ENCODE peak calls at places on chromosome 17, in four cellular contexts. One of them, this sample, is unnamed.

GRCh38 chr17:4691686-4692085 is 12.3 kb downstream of the PELP1 start:
- DNase-seq in K562: no peak
- DNase-seq in GM12878: no peak
- DNase-seq in HepG2: no peak
- DNase-seq in this sample: no peak

GRCh38 chr17:45149669-45150603 is 1.7 kb downstream of the HEXIM1 start:
- DNase-seq in HepG2: no peak
- DNase-seq in GM12878: no peak
- DNase-seq in K562: peak; percentile 32
- DNase-seq in this sample: peak; percentile 35

GRCh38 chr17:68460096-68460495 is 2.8 kb upstream of the WIPI1 start:
- DNase-seq in GM12878: no peak
- DNase-seq in K562: no peak
- DNase-seq in HepG2: no peak
- DNase-seq in this sample: no peak

GRCh38 chr17:48054238-48055185 is 6.4 kb downstream of the NFE2L1 start:
- DNase-seq in HepG2: no peak
- DNase-seq in K562: peak; percentile 69
- DNase-seq in GM12878: no peak
- DNase-seq in this sample: no peak

GRCh38 chr17:30173649-30174048 is 57.0 kb downstream of the NSRP1 start:
- DNase-seq in HepG2: no peak
- DNase-seq in GM12878: peak; percentile 68
- DNase-seq in K562: no peak
- DNase-seq in this sample: no peak

GRCh38 chr17:57519199-57519598 is 225.9 kb downstream of the CCDC182 start:
- DNase-seq in K562: no peak
- DNase-seq in GM12878: no peak
- DNase-seq in HepG2: no peak
- DNase-seq in this sample: no peak

GRCh38 chr17:18070861-18071340 is 16.8 kb upstream of the DRG2 start:
- DNase-seq in HepG2: no peak
- DNase-seq in GM12878: no peak
- DNase-seq in K562: peak; percentile 39
- DNase-seq in this sample: no peak

GRCh38 chr17:62968445-62968923 is 2.4 kb downstream of the TANC2 start:
- DNase-seq in K562: peak; percentile 80
- DNase-seq in HepG2: peak; percentile 83
- DNase-seq in GM12878: peak; percentile 24
- DNase-seq in this sample: peak; percentile 98

GRCh38 chr17:28381141-28381825 is 9.8 kb downstream of the SARM1 start:
- DNase-seq in K562: peak; percentile 20
- DNase-seq in GM12878: no peak
- DNase-seq in HepG2: no peak
- DNase-seq in this sample: no peak

GRCh38 chr17:21285164-21286065 is 904 bp downstream of the MAP2K3 start:
- DNase-seq in HepG2: no peak
- DNase-seq in K562: no peak
- DNase-seq in GM12878: no peak
- DNase-seq in this sample: no peak

GRCh38 chr17:41733348-41734138 is 900 bp downstream of the HAP1 start:
- DNase-seq in K562: no peak
- DNase-seq in HepG2: no peak
- DNase-seq in GM12878: no peak
- DNase-seq in this sample: no peak

GRCh38 chr17:74960739-74961342 is 11.7 kb downstream of the HID1 start:
- DNase-seq in GM12878: no peak
- DNase-seq in HepG2: peak; percentile 83
- DNase-seq in K562: peak; percentile 91
- DNase-seq in this sample: peak; percentile 94

GRCh38 chr17:76586741-76587487 is 1.3 kb upstream of the ST6GALNAC2 start:
- DNase-seq in K562: no peak
- DNase-seq in GM12878: no peak
- DNase-seq in HepG2: no peak
- DNase-seq in this sample: no peak

GRCh38 chr17:72008236-72008874 is 112.5 kb upstream of the SOX9 start:
- DNase-seq in K562: no peak
- DNase-seq in GM12878: no peak
- DNase-seq in HepG2: no peak
- DNase-seq in this sample: no peak

GRCh38 chr17:65078441-65079160 is 22.1 kb upstream of the GNA13 start:
- DNase-seq in GM12878: no peak
- DNase-seq in HepG2: no peak
- DNase-seq in K562: no peak
- DNase-seq in this sample: no peak

GRCh38 chr17:48261297-48261880 is 153.8 kb downstream of the SNX11 start:
- DNase-seq in HepG2: peak; percentile 54
- DNase-seq in K562: peak; percentile 65
- DNase-seq in GM12878: no peak
- DNase-seq in this sample: peak; percentile 74

GRCh38 chr17:7048968-7049367 is 5.1 kb upstream of the SLC16A11 start:
- DNase-seq in HepG2: no peak
- DNase-seq in GM12878: no peak
- DNase-seq in K562: no peak
- DNase-seq in this sample: no peak

GRCh38 chr17:41982026-41982989 is 15.7 kb downstream of the CNP start:
- DNase-seq in HepG2: no peak
- DNase-seq in GM12878: no peak
- DNase-seq in K562: no peak
- DNase-seq in this sample: no peak

GRCh38 chr17:60106377-60107059 is 27.8 kb upstream of the HEATR6 start:
- DNase-seq in K562: no peak
- DNase-seq in HepG2: no peak
- DNase-seq in GM12878: no peak
- DNase-seq in this sample: no peak

GRCh38 chr17:35089846-35090193 is 26.3 kb upstream of the RFFL start:
- DNase-seq in K562: peak; percentile 37
- DNase-seq in HepG2: peak; percentile 52
- DNase-seq in GM12878: no peak
- DNase-seq in this sample: peak; percentile 61
- H3K4me3 ChIP-seq in K562: peak overlapping the region; percentile 17
- H3K4me3 ChIP-seq in HepG2: peak overlapping the region; percentile 44
- H3K4me3 ChIP-seq in GM12878: peak overlapping the region; percentile 55
- H3K4me3 ChIP-seq in this sample: peak overlapping the region; percentile 90

GRCh38 chr17:52827526-52827925 is 669.0 kb upstream of the CA10 start:
- DNase-seq in K562: no peak
- DNase-seq in HepG2: peak; percentile 70
- DNase-seq in GM12878: no peak
- DNase-seq in this sample: no peak
- TF ChIP-seq CHD4 in K562: no peak
- TF ChIP-seq CHD4 in HepG2: no peak
- TF ChIP-seq CHD4 in GM12878: no peak
- TF ChIP-seq CHD4 in this sample: no peak

GRCh38 chr17:79793924-79794304 is 3.0 kb downstream of the CBX8 start:
- DNase-seq in K562: peak; percentile 74
- DNase-seq in HepG2: no peak
- DNase-seq in GM12878: no peak
- DNase-seq in this sample: peak; percentile 98
- TF ChIP-seq USF2 in K562: no peak
- TF ChIP-seq USF2 in HepG2: no peak
- TF ChIP-seq USF2 in GM12878: no peak
- TF ChIP-seq USF2 in this sample: no peak

GRCh38 chr17:66767164-66767933 is 67.6 kb upstream of the CACNG5 start:
- DNase-seq in HepG2: no peak
- DNase-seq in GM12878: no peak
- DNase-seq in K562: no peak
- DNase-seq in this sample: no peak
- H3K4me3 ChIP-seq in HepG2: no peak overlapping the region
- H3K4me3 ChIP-seq in GM12878: no peak overlapping the region
- H3K4me3 ChIP-seq in K562: no peak overlapping the region
- H3K4me3 ChIP-seq in this sample: no peak overlapping the region

DNA sequence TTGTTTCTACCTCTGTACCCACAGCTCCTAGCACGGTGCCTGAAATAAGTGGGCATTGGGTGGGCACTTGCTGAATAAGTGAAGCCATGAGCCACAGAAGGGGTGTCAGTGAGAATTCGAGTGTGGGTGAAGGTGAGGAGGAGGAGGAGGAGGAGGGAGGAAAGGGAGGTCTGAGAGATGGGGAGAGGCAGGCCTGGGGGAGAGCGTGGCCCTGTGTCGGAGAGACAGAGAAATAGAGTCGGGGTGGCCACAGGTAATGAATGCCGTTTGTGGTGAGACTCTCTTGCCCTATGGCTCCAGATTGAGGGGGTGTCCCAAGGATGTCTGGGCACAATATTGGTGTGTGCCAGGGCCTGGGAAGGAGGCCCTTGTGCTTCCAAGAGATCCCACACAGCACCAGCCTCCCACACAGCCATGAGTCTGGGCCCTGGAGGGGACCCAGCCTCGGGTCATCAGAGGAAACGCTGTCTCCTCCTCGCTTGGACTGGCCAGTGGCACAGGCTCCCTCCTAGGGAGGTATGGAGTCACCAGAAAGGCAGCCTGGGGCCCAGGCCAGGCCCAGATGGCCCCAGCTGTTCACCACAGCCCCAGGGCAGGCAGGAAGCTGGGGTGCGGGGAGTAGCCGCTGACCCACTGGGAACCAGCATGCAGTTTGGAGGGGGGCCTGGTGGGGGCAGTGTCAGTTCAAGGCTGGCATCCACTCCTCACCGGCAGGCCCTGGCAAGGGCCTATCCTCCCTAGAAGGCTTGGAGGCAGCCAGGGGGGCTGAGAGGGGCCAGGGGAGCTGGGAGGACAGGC is 49.0 kb downstream of the SDK2 start:
- DNase-seq in HepG2: no peak
- DNase-seq in GM12878: no peak
- DNase-seq in K562: peak; percentile 24
- DNase-seq in this sample: peak; percentile 72
- TF ChIP-seq CHD4 in HepG2: no peak
- TF ChIP-seq CHD4 in GM12878: no peak
- TF ChIP-seq CHD4 in K562: no peak
- TF ChIP-seq CHD4 in this sample: no peak

DNA sequence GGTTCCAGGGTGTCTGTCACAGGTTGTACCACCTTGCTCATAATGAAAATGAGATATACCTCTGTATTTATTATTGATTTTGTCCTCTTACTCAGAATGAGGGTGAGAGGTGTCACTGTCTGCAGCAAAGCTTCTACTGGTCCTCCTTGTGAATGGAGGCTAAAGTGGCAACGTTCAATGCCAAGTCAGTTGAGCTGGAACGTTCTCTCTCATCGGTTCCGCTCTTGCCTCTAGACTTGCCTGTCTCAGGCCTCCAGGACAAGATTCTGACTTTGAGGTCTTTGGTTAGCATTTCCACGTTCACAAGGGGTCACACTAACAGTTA is 50.3 kb upstream of the MYH10 start:
- DNase-seq in K562: no peak
- DNase-seq in HepG2: no peak
- DNase-seq in GM12878: no peak
- DNase-seq in this sample: no peak
- TF ChIP-seq USF2 in K562: no peak
- TF ChIP-seq USF2 in HepG2: no peak
- TF ChIP-seq USF2 in GM12878: no peak
- TF ChIP-seq USF2 in this sample: no peak

GRCh38 chr17:51121620-51122472 is 1.2 kb upstream of the SPAG9 start:
- DNase-seq in GM12878: peak; percentile 86
- DNase-seq in HepG2: peak; percentile 88
- DNase-seq in K562: peak; percentile 91
- DNase-seq in this sample: peak; percentile 99
- H3K4me3 ChIP-seq in GM12878: peak overlapping the region; percentile 72
- H3K4me3 ChIP-seq in HepG2: peak overlapping the region; percentile 91
- H3K4me3 ChIP-seq in K562: peak overlapping the region; percentile 57
- H3K4me3 ChIP-seq in this sample: peak overlapping the region; percentile 77

DNA sequence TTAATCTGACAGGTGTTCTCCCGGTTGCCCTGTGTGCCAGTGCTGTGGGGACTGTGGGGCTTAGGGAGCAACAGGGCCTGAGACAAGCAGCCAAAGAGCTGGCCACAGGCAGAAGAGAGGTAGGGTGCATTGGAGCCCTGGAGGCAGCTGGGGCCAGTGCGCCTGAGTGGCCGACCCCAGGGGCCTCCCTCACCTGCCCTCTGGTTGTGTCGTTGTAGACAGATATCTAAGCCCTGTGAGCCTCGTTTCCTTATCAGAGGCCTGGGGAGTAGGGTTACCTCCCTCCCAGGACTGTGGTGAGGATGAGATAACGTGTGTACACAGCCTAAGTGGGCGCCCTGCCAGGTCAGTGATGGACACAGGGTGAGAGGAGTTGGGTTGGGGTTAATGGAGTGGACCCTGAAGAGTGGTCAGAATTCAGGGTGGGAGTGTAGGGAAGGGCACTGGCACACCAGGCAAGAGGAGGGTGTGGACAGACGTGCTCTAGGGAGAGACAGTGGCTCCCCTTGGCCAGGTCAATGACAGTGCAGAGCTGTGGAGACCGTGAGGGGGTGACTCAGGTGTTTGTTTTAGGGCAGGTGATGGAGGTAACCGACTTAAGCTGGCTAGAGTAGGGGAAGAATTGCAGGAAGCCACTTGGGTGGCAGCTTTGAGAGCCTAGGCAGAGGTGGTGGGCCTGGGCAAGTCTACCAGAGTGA is 3.4 kb downstream of the NARF start:
- DNase-seq in HepG2: peak; percentile 90
- DNase-seq in GM12878: no peak
- DNase-seq in K562: peak; percentile 78
- DNase-seq in this sample: no peak
- TF ChIP-seq CHD4 in HepG2: no peak
- TF ChIP-seq CHD4 in GM12878: no peak
- TF ChIP-seq CHD4 in K562: no peak
- TF ChIP-seq CHD4 in this sample: no peak

GRCh38 chr17:67435122-67435521 is 58.0 kb downstream of the PITPNC1 start:
- DNase-seq in K562: no peak
- DNase-seq in HepG2: peak; percentile 10
- DNase-seq in GM12878: no peak
- DNase-seq in this sample: no peak
- TF ChIP-seq USF2 in K562: no peak
- TF ChIP-seq USF2 in HepG2: no peak
- TF ChIP-seq USF2 in GM12878: no peak
- TF ChIP-seq USF2 in this sample: no peak